ENCODE peak calls at places on chromosomes 11 and 22, in five cellular contexts. Q, T, E, P and N are unnamed samples. For H3K27me3 and H3K79me2, the result is how much of the 10 kb centered on the place peaks cover.

GRCh38 chr11:65856689-65857499 is 1.1 kb downstream of the CFL1 start:
- DNase-seq in E (peak), Q (peak), T (peak), P (no peak), N (peak)

GRCh38 chr22:37186228-37186996 is 1.6 kb downstream of the C1QTNF6 start:
- DNase-seq in T (peak), Q (peak), P (peak), E (no peak), N (peak)

GRCh38 chr11:17762309-17762974 is 27.9 kb downstream of the KCNC1 start:
- DNase-seq in Q (no peak), E (no peak), T (no peak), P (peak), N (no peak)

GRCh38 chr11:104965735-104966134 is 2.6 kb downstream of the CASP4 start:
- DNase-seq in E (no peak), T (no peak), P (no peak), Q (no peak), N (no peak)

GRCh38 chr11:111387318-111387863 is 8.3 kb upstream of the POU2AF1 start:
- DNase-seq in T (peak), E (no peak), Q (no peak), P (no peak), N (no peak)

GRCh38 chr22:38355275-38355674 is 38.0 kb upstream of the CSNK1E start:
- DNase-seq in T (no peak), P (no peak), Q (no peak), E (no peak), N (no peak)

GRCh38 chr22:30459206-30460052 is 12.4 kb downstream of the SEC14L3 start:
- DNase-seq in E (peak), Q (peak), P (no peak), T (no peak), N (peak)

GRCh38 chr11:5288108-5288911 is 13.4 kb downstream of the OR51B4 start:
- DNase-seq in E (peak), Q (no peak), T (no peak), P (no peak), N (peak)

GRCh38 chr11:122430490-122430889 is 225.0 kb upstream of the UBASH3B start:
- DNase-seq in T (no peak), E (no peak), P (no peak), Q (no peak), N (no peak)

GRCh38 chr11:34426766-34427170 is 12.0 kb upstream of the CAT start:
- DNase-seq in P (no peak), Q (no peak), E (peak), T (peak), N (peak)

GRCh38 chr11:37724305-37724704 is 1126.3 kb upstream of the RAG2 start:
- DNase-seq in E (no peak), Q (no peak), P (no peak), T (no peak), N (no peak)

GRCh38 chr11:81792416-81792815 is 941.2 kb downstream of the FAM181B start:
- DNase-seq in Q (no peak), E (no peak), T (no peak), P (no peak), N (no peak)

GRCh38 chr11:35649984-35650383 is 12.6 kb upstream of the TRIM44 start:
- DNase-seq in E (no peak), P (no peak), T (no peak), Q (no peak), N (peak)

GRCh38 chr22:33891992-33892391 is 28.3 kb downstream of the LARGE1 start:
- DNase-seq in E (no peak), Q (no peak), T (no peak), P (no peak), N (no peak)

GRCh38 chr11:26947379-26947844 is 46.5 kb upstream of the FIBIN start:
- DNase-seq in T (no peak), P (no peak), E (peak), Q (no peak), N (peak)

GRCh38 chr11:2534957-2535672 is 90.3 kb downstream of the KCNQ1 start:
- DNase-seq in T (no peak), Q (no peak), E (no peak), P (no peak), N (no peak)

GRCh38 chr11:43367382-43368178 is 8.9 kb downstream of the TTC17 start:
- DNase-seq in E (peak), T (no peak), Q (no peak), P (no peak), N (peak)

GRCh38 chr11:57410287-57410686 is 16.6 kb downstream of the SLC43A3 start:
- DNase-seq in P (no peak), Q (no peak), E (no peak), T (no peak), N (peak)

GRCh38 chr11:57646756-57647303 is 2.9 kb downstream of the YPEL4 start:
- DNase-seq in Q (peak), E (peak), T (no peak), P (no peak), N (no peak)

GRCh38 chr11:44899959-44900358 is 50.7 kb downstream of the TP53I11 start:
- DNase-seq in Q (peak), T (peak), P (peak), E (no peak), N (peak)

GRCh38 chr11:2477936-2478335 is 33.1 kb downstream of the KCNQ1 start:
- DNase-seq in Q (no peak), T (no peak), P (no peak), E (no peak), N (no peak)

GRCh38 chr11:113578164-113578455 is 102.9 kb upstream of the DRD2 start:
- DNase-seq in E (no peak), P (no peak), Q (no peak), T (peak), N (no peak)

GRCh38 chr22:31097941-31098632 is 9.3 kb downstream of the SELENOM start:
- DNase-seq in T (no peak), P (no peak), E (no peak), Q (peak), N (no peak)

GRCh38 chr11:117584056-117584830 is 212.8 kb downstream of the DSCAML1 start:
- DNase-seq in E (no peak), T (no peak), P (no peak), Q (no peak), N (peak)

GRCh38 chr11:113806403-113806802 is 26.8 kb downstream of the CLDN25 start:
- DNase-seq in E (peak), Q (peak), T (peak), P (peak), N (peak)

GRCh38 chr11:66317766-66318575 is 1.1 kb upstream of the CD248 start:
- DNase-seq in E (peak), T (peak), Q (peak), P (no peak), N (peak)

GRCh38 chr22:39724857-39725256 is 154.3 kb downstream of the CACNA1I start:
- DNase-seq in E (no peak), Q (no peak), P (no peak), T (no peak), N (no peak)

GRCh38 chr11:20363500-20364411 is at the start of gene HTATIP2:
- DNase-seq in P (no peak), T (no peak), Q (peak), E (peak), N (peak)

GRCh38 chr11:66510271-66510989 is at the start of gene BBS1:
- DNase-seq in E (peak), Q (peak), P (peak), T (peak), N (peak)

GRCh38 chr11:12390687-12391110 is 13.3 kb downstream of the PARVA start:
- DNase-seq in E (no peak), P (no peak), Q (no peak), T (no peak), N (no peak)

GRCh38 chr11:120102050-120102861 is 35.7 kb downstream of the TRIM29 start:
- DNase-seq in E (no peak), P (no peak), T (no peak), Q (no peak), N (no peak)

GRCh38 chr11:8631395-8632110 is 37.5 kb upstream of the STK33 start:
- DNase-seq in T (no peak), Q (no peak), P (no peak), E (peak), N (peak)

GRCh38 chr11:35664977-35665441 is 2.4 kb downstream of the TRIM44 start:
- DNase-seq in E (no peak), P (no peak), T (no peak), Q (peak), N (peak)

GRCh38 chr11:9923280-9923679 is 259.4 kb downstream of the SWAP70 start:
- DNase-seq in P (no peak), Q (peak), E (no peak), T (no peak), N (no peak)

GRCh38 chr11:64523456-64524187 is 67.4 kb upstream of the SLC22A12 start:
- DNase-seq in P (no peak), E (no peak), Q (no peak), T (no peak), N (no peak)

GRCh38 chr22:31179345-31179744 is 19.4 kb downstream of the RNF185 start:
- DNase-seq in T (no peak), E (no peak), P (no peak), Q (no peak), N (peak)

GRCh38 chr11:27672836-27673464 is 27.3 kb downstream of the BDNF start:
- DNase-seq in T (no peak), E (peak), Q (peak), P (no peak), N (peak)

GRCh38 chr11:59185412-59185811 is 13.5 kb downstream of the DTX4 start:
- DNase-seq in Q (no peak), T (no peak), E (peak), P (no peak), N (peak)

DNA sequence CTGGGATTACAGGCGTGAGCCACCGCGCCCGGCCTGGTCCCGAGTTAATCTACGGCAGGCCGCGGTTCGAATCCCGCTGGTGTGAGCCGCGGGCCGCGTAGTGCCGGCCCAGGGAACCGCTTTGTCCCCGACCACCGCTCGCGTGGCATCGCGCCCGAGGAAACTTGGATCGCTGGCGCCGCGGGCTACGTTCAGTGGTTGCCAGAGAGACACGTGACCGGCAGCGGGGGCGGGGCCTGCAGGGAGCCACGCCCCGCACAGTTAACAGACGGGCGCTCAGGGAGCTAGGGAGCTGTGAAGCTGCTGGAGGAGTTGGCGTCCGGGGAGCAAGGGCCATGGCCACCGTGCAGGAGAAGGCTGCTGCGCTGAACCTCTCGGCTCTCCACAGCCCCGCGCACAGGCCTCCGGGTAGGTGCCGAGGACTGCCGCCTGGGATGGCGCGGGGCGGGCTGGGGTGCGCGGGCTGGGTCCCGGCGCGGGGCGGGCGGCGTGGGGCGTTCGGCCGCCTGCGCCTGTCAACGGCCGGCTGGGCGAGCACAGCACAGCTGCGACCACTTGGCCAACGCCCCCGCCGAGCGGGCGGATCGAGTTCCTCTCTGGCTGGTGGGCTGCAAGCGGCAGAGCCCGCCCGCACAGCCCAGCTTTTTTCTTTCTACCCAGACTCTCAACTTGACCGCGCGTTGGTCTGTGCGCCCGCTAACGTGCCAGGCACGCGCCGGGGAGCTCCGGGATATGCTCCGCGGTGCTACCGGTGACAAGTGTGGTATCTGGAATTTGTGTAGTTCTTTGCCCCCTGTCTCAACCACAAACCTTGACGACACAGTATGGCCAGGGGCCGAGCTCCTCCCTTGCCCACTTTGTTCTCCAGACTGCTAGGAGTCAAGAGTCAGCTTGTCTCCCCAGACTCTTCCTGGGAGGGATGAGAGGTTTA is at the start of gene DEPDC7:
- DNase-seq in P (peak), Q (peak), E (peak), T (peak), N (peak)
- TF ChIP-seq EZH2phosphoT487 in P (no peak), Q (no peak), E (no peak), T (no peak), N (no peak)

GRCh38 chr11:18972336-18972735 is 33.1 kb upstream of the MRGPRX1 start:
- DNase-seq in Q (no peak), P (no peak), T (no peak), E (no peak), N (no peak)

DNA sequence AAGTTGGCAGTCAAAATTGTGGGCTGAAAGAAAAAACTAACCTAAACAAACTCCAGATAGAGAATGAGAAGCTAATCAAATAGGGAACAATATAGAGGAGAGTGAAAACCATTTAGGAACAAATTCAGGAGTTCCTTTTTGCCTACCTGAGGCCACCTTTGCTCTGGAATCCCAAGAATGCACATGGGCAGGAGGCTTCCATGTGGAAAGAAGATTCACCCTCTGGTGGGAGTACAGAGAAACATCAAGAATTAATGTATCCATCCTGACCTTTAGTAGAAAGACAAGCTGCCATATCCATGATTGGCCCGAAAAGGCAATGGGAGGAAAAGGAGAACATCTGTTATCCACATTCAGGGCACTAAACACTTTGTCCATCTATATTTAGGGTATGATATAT is 35.0 kb upstream of the MRGPRX1 start:
- DNase-seq in P (no peak), E (no peak), Q (peak), T (no peak), N (no peak)
- H3K27me3 ChIP-seq in P (under half), E (under half), Q (under half), T (under half), N (under half)

GRCh38 chr22:45777852-45778172 is 106.2 kb downstream of the ATXN10 start:
- DNase-seq in T (no peak), Q (no peak), P (no peak), E (no peak), N (no peak)
- H3K79me2 ChIP-seq in T (half or more), Q (under half), P (under half), E (under half), N (half or more)

DNA sequence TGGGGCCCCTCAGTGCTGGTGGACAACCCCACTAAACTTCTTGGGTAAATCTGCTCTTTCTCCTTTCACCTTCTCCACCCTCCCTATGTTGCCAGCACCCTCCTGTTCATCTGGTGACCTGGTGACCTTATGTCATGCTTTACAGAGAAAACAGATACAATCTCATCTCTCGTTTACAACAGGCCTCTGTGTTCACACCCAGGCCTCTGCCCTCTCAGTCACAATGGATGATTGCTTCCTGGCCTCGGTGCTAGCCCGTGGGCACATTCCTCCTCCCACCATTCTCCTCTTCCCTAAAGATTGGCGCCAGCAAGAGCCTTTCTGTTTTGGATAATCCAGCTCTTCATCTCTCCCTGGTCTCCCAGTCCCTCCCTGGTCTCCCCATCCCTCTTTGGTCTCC is 12.3 kb upstream of the PNPLA3 start:
- DNase-seq in P (no peak), Q (no peak), E (no peak), T (no peak), N (no peak)
- TF ChIP-seq EZH2phosphoT487 in P (no peak), Q (no peak), E (no peak), T (no peak), N (no peak)

DNA sequence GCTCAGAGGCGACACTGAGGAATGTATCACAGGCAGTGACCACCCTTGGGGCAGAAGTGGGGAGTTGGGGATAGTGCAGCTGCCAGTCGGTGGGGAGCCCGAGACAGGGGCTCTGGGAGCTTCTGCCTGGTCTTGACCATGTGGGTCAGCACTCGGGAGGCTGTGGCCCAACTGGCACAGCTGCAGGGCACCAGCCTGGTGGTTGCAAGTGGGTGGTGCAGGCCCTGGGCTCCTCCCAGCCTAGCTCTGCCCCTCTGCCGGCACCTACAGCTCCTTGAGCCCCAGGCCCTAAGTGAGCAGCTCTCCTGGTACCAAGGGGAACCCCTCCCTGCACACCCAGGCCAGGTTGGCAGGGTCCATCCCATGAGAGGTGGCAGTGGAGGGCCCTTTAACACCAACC is 12.6 kb upstream of the RASL10A start:
- DNase-seq in E (no peak), Q (no peak), P (no peak), T (no peak), N (no peak)
- H3K27me3 ChIP-seq in E (under half), Q (under half), P (under half), T (under half), N (under half)